ENCODE peak calls at places on chromosomes 12 and 14, in five cellular contexts. One of them, this sample, is unnamed.
A peak's percentile ranks its signal among the peaks of the same experiment; 100 is the strongest.

GRCh38 chr14:73227812-73228781 is 9.2 kb upstream of the PAPLN start:
- DNase-seq in AG10803: peak; percentile 79
- DNase-seq in neural crest cell: no peak
- DNase-seq in Right ventricle myocardium superior: peak; percentile 67
- DNase-seq in progenitor cell of endocrine pancreas: no peak
- DNase-seq in this sample: no peak

GRCh38 chr12:67222302-67222701 is 46.9 kb upstream of the CAND1 start:
- DNase-seq in Right ventricle myocardium superior: no peak
- DNase-seq in AG10803: peak; percentile 6
- DNase-seq in progenitor cell of endocrine pancreas: no peak
- DNase-seq in neural crest cell: no peak
- DNase-seq in this sample: no peak

GRCh38 chr12:57456145-57456700 is 1.1 kb downstream of the INHBE start:
- DNase-seq in AG10803: peak; percentile 32
- DNase-seq in progenitor cell of endocrine pancreas: peak; percentile 49
- DNase-seq in neural crest cell: peak; percentile 39
- DNase-seq in Right ventricle myocardium superior: no peak
- DNase-seq in this sample: peak; percentile 61

GRCh38 chr14:50045039-50045711 is 71.2 kb downstream of the VCPKMT start:
- DNase-seq in progenitor cell of endocrine pancreas: no peak
- DNase-seq in Right ventricle myocardium superior: peak; percentile 85
- DNase-seq in AG10803: peak; percentile 82
- DNase-seq in neural crest cell: no peak
- DNase-seq in this sample: peak; percentile 64

GRCh38 chr12:94621662-94622359 is 28.5 kb downstream of the TMCC3 start:
- DNase-seq in neural crest cell: no peak
- DNase-seq in progenitor cell of endocrine pancreas: no peak
- DNase-seq in Right ventricle myocardium superior: no peak
- DNase-seq in AG10803: no peak
- DNase-seq in this sample: peak; percentile 75

GRCh38 chr12:102059343-102059742 is 2.4 kb downstream of the WASHC3 start:
- DNase-seq in AG10803: no peak
- DNase-seq in Right ventricle myocardium superior: no peak
- DNase-seq in progenitor cell of endocrine pancreas: no peak
- DNase-seq in neural crest cell: no peak
- DNase-seq in this sample: no peak

GRCh38 chr12:19994970-19995369 is 373.4 kb upstream of the PDE3A start:
- DNase-seq in neural crest cell: no peak
- DNase-seq in Right ventricle myocardium superior: no peak
- DNase-seq in progenitor cell of endocrine pancreas: no peak
- DNase-seq in AG10803: no peak
- DNase-seq in this sample: no peak

GRCh38 chr12:90896164-90896563 is 58.8 kb downstream of the CCER1 start:
- DNase-seq in Right ventricle myocardium superior: no peak
- DNase-seq in neural crest cell: no peak
- DNase-seq in progenitor cell of endocrine pancreas: no peak
- DNase-seq in AG10803: peak; percentile 90
- DNase-seq in this sample: no peak

GRCh38 chr12:13204428-13204827 is 7.9 kb downstream of the EMP1 start:
- DNase-seq in Right ventricle myocardium superior: no peak
- DNase-seq in neural crest cell: no peak
- DNase-seq in progenitor cell of endocrine pancreas: no peak
- DNase-seq in AG10803: no peak
- DNase-seq in this sample: no peak

GRCh38 chr14:100147181-100147631 is 12.2 kb downstream of the DEGS2 start:
- DNase-seq in AG10803: no peak
- DNase-seq in Right ventricle myocardium superior: no peak
- DNase-seq in progenitor cell of endocrine pancreas: no peak
- DNase-seq in neural crest cell: no peak
- DNase-seq in this sample: peak; percentile 64

GRCh38 chr12:103556890-103557667 is 30.0 kb upstream of the STAB2 start:
- DNase-seq in neural crest cell: no peak
- DNase-seq in Right ventricle myocardium superior: peak; percentile 34
- DNase-seq in progenitor cell of endocrine pancreas: no peak
- DNase-seq in AG10803: peak; percentile 26
- DNase-seq in this sample: no peak

GRCh38 chr12:121364657-121365265 is 12.6 kb upstream of the ANAPC5 start:
- DNase-seq in neural crest cell: no peak
- DNase-seq in progenitor cell of endocrine pancreas: no peak
- DNase-seq in Right ventricle myocardium superior: no peak
- DNase-seq in AG10803: peak; percentile 23
- DNase-seq in this sample: no peak

GRCh38 chr14:87065366-87065765 is 927.6 kb downstream of the GALC start:
- DNase-seq in neural crest cell: no peak
- DNase-seq in progenitor cell of endocrine pancreas: no peak
- DNase-seq in AG10803: no peak
- DNase-seq in Right ventricle myocardium superior: no peak
- DNase-seq in this sample: no peak

GRCh38 chr14:80955434-80955939 is at the start of gene TSHR:
- DNase-seq in AG10803: no peak
- DNase-seq in progenitor cell of endocrine pancreas: no peak
- DNase-seq in Right ventricle myocardium superior: peak; percentile 42
- DNase-seq in neural crest cell: no peak
- DNase-seq in this sample: peak; percentile 27

This sample was measured in GM13976.